ENCODE peak calls at places on chromosomes 12 and 14, in five cellular contexts. L is IMR-90, Q is OCI-LY7, B is GM23338, X is GM23248. Z is an unnamed sample.

GRCh38 chr12:120126635-120127005 is 10.1 kb upstream of the RAB35 start:
- DNase-seq in L (peak; percentile 42), Q (no peak), B (peak; percentile 59), X (peak; percentile 43), Z (no peak)

GRCh38 chr12:1632702-1633101 is 3.7 kb downstream of the WNT5B start:
- DNase-seq in L (no peak), Q (no peak), B (no peak), X (no peak), Z (no peak)

GRCh38 chr12:79690156-79690605 is 583 bp downstream of the PAWR start:
- DNase-seq in L (peak; percentile 20), Q (no peak), B (peak; percentile 55), X (peak; percentile 66), Z (no peak)

GRCh38 chr12:110333201-110333600 is 52.2 kb downstream of the ATP2A2 start:
- DNase-seq in L (no peak), Q (no peak), B (no peak), X (no peak), Z (no peak)

GRCh38 chr12:7123806-7124519 is 4.7 kb downstream of the RBP5 start:
- DNase-seq in L (no peak), Q (no peak), B (no peak), X (no peak), Z (no peak)

GRCh38 chr12:29782821-29783772 is 645 bp downstream of the TMTC1 start:
- DNase-seq in L (peak; percentile 31), Q (no peak), B (peak; percentile 65), X (peak; percentile 81), Z (no peak)

GRCh38 chr12:106138646-106139421 is at the start of gene NUAK1:
- DNase-seq in L (peak; percentile 45), Q (no peak), B (peak; percentile 78), X (peak; percentile 83), Z (peak; percentile 78)

GRCh38 chr14:104924421-104925213 is at the start of gene PLD4:
- DNase-seq in L (no peak), Q (peak; percentile 53), B (no peak), X (no peak), Z (no peak)

GRCh38 chr12:114274131-114274530 is 131.8 kb downstream of the TBX5 start:
- DNase-seq in L (no peak), Q (no peak), B (no peak), X (no peak), Z (no peak)

GRCh38 chr12:75859868-75860267 is 171.7 kb downstream of the PHLDA1 start:
- DNase-seq in L (peak; percentile 21), Q (no peak), B (no peak), X (peak; percentile 45), Z (peak; percentile 13)

GRCh38 chr12:125533434-125534029 is 468.3 kb downstream of the AACS start:
- DNase-seq in L (no peak), Q (peak; percentile 56), B (peak; percentile 90), X (peak; percentile 10), Z (peak; percentile 22)

GRCh38 chr14:65231286-65231980 is 129.1 kb upstream of the MAX start:
- DNase-seq in L (no peak), Q (no peak), B (no peak), X (no peak), Z (no peak)
- H3K4me2 ChIP-seq in L (no peak overlapping the region), Q (peak overlapping the region; percentile 39), B (no peak overlapping the region), X (no peak overlapping the region), Z (peak overlapping the region; percentile 13)

GRCh38 chr14:101231828-101232227 is 328.3 kb upstream of the RTL1 start:
- DNase-seq in L (no peak), Q (no peak), B (no peak), X (no peak), Z (no peak)

GRCh38 chr14:101233391-101233790 is 327.9 kb upstream of the DIO3 start:
- DNase-seq in L (no peak), Q (no peak), B (no peak), X (no peak), Z (no peak)

GRCh38 chr14:101233861-101234587 is 327.3 kb upstream of the DIO3 start:
- DNase-seq in L (no peak), Q (no peak), B (no peak), X (no peak), Z (no peak)

GRCh38 chr14:101232340-101233015 is 328.8 kb upstream of the DIO3 start:
- DNase-seq in L (peak; percentile 24), Q (no peak), B (no peak), X (peak; percentile 9), Z (no peak)

GRCh38 chr14:101233016-101233355 is 328.3 kb upstream of the DIO3 start:
- DNase-seq in L (no peak), Q (no peak), B (peak; percentile 9), X (no peak), Z (no peak)
- H3K4me2 ChIP-seq in L (no peak overlapping the region), Q (no peak overlapping the region), B (no peak overlapping the region), X (no peak overlapping the region), Z (no peak overlapping the region)

GRCh38 chr14:72948481-72949138 is 22.3 kb downstream of the DCAF4 start:
- DNase-seq in L (peak; percentile 70), Q (peak; percentile 61), B (peak; percentile 78), X (peak; percentile 74), Z (no peak)
- H3K4me2 ChIP-seq in L (no peak overlapping the region), Q (no peak overlapping the region), B (no peak overlapping the region), X (no peak overlapping the region), Z (no peak overlapping the region)

GRCh38 chr12:85183855-85184254 is 96.2 kb upstream of the ALX1 start:
- DNase-seq in L (no peak), Q (no peak), B (no peak), X (no peak), Z (no peak)
- H3K4me2 ChIP-seq in L (no peak overlapping the region), Q (no peak overlapping the region), B (no peak overlapping the region), X (no peak overlapping the region), Z (no peak overlapping the region)

GRCh38 chr14:69985456-69985855 is 106.2 kb downstream of the SMOC1 start:
- DNase-seq in L (peak; percentile 87), Q (no peak), B (no peak), X (peak; percentile 69), Z (no peak)
- H3K4me2 ChIP-seq in L (peak overlapping the region; percentile 13), Q (no peak overlapping the region), B (no peak overlapping the region), X (no peak overlapping the region), Z (no peak overlapping the region)

GRCh38 chr14:93091666-93092065 is 24.1 kb downstream of the ITPK1 start:
- DNase-seq in L (no peak), Q (no peak), B (no peak), X (no peak), Z (no peak)

GRCh38 chr14:93094121-93094918 is 21.4 kb downstream of the ITPK1 start:
- DNase-seq in L (no peak), Q (no peak), B (no peak), X (no peak), Z (no peak)

GRCh38 chr14:93092606-93093556 is 22.8 kb downstream of the ITPK1 start:
- DNase-seq in L (no peak), Q (no peak), B (no peak), X (no peak), Z (no peak)

GRCh38 chr14:93089501-93090269 is 26.0 kb downstream of the ITPK1 start:
- DNase-seq in L (no peak), Q (no peak), B (no peak), X (no peak), Z (no peak)

GRCh38 chr14:93090826-93091583 is 24.7 kb downstream of the ITPK1 start:
- DNase-seq in L (no peak), Q (no peak), B (no peak), X (peak; percentile 28), Z (no peak)
- H3K4me2 ChIP-seq in L (no peak overlapping the region), Q (no peak overlapping the region), B (no peak overlapping the region), X (no peak overlapping the region), Z (no peak overlapping the region)

GRCh38 chr12:32395031-32395430 is 4.3 kb upstream of the FGD4 start:
- DNase-seq in L (no peak), Q (no peak), B (no peak), X (no peak), Z (no peak)

GRCh38 chr12:32390572-32391219 is 8.7 kb upstream of the FGD4 start:
- DNase-seq in L (no peak), Q (no peak), B (peak; percentile 76), X (peak; percentile 33), Z (peak; percentile 49)
- H3K4me2 ChIP-seq in L (peak overlapping the region; percentile 72), Q (no peak overlapping the region), B (peak overlapping the region; percentile 34), X (peak overlapping the region; percentile 62), Z (peak overlapping the region; percentile 75)

GRCh38 chr12:52238206-52238840 is 5.3 kb downstream of the KRT7 start:
- DNase-seq in L (no peak), Q (no peak), B (no peak), X (no peak), Z (no peak)
- H3K4me2 ChIP-seq in L (no peak overlapping the region), Q (no peak overlapping the region), B (peak overlapping the region; percentile 69), X (no peak overlapping the region), Z (peak overlapping the region; percentile 99)

GRCh38 chr12:58364389-58365086 is 423.2 kb downstream of the ATP23 start:
- DNase-seq in L (peak; percentile 99), Q (no peak), B (no peak), X (peak; percentile 98), Z (peak; percentile 88)

GRCh38 chr12:58363971-58364370 is 422.6 kb downstream of the ATP23 start:
- DNase-seq in L (no peak), Q (no peak), B (no peak), X (no peak), Z (no peak)

GRCh38 chr12:58367041-58367440 is 425.7 kb downstream of the ATP23 start:
- DNase-seq in L (peak; percentile 55), Q (no peak), B (no peak), X (peak; percentile 42), Z (no peak)

GRCh38 chr12:58368001-58368400 is 426.6 kb downstream of the ATP23 start:
- DNase-seq in L (no peak), Q (no peak), B (no peak), X (peak; percentile 60), Z (no peak)

DNA sequence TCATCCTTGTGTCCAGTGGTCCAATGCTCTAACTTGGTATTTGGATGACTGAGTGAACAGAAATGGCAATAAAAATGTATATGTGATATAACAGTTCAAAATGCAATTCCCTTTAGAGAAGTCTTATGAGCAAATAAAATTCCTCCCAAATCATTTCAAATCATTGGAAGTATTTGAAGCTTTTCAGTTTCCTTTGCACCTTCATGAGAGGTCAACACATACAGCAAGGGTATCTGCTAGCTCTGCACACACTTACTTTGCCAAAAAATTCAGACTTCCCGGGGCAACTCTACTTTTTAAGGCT is 423.7 kb downstream of the ATP23 start:
- DNase-seq in L (no peak), Q (no peak), B (no peak), X (no peak), Z (no peak)
- H3K4me2 ChIP-seq in L (peak overlapping the region; percentile 33), Q (no peak overlapping the region), B (no peak overlapping the region), X (peak overlapping the region; percentile 50), Z (peak overlapping the region; percentile 24)

Z was measured in PC-9.